ENCODE peak calls at places on chromosomes 1 and 21, in eight cellular contexts. One of them, this sample, is unnamed.

GRCh38 chr21:20311388-20311787 is 686.8 kb upstream of the NCAM2 start:
- DNase-seq in NB4: peak
- DNase-seq in stimulated activated effector memory CD8-positive, alpha-beta T cell treated with anti-CD3 and anti-CD28 coated beads, Interleukin-12 subunit alpha, Interleukin-12 subunit beta, amount 100 ng/mL, for 72 hours: no peak
- DNase-seq in NCI-H774: no peak
- DNase-seq in C1 segment of cervical spinal cord: no peak
- DNase-seq in GM20000: no peak
- DNase-seq in NCI-H1105 treated with DMSO at 0.1 percent for 48 hours: no peak
- DNase-seq in astrocyte of the hippocampus: no peak
- DNase-seq in this sample: no peak

GRCh38 chr1:205800470-205800869 is 12.5 kb downstream of the SLC41A1 start:
- DNase-seq in NB4: no peak
- DNase-seq in stimulated activated effector memory CD8-positive, alpha-beta T cell treated with anti-CD3 and anti-CD28 coated beads, Interleukin-12 subunit alpha, Interleukin-12 subunit beta, amount 100 ng/mL, for 72 hours: no peak
- DNase-seq in NCI-H774: no peak
- DNase-seq in C1 segment of cervical spinal cord: no peak
- DNase-seq in GM20000: no peak
- DNase-seq in NCI-H1105 treated with DMSO at 0.1 percent for 48 hours: no peak
- DNase-seq in astrocyte of the hippocampus: no peak
- DNase-seq in this sample: no peak

GRCh38 chr1:209803568-209803967 is 2.4 kb downstream of the IRF6 start:
- DNase-seq in NB4: no peak
- DNase-seq in stimulated activated effector memory CD8-positive, alpha-beta T cell treated with anti-CD3 and anti-CD28 coated beads, Interleukin-12 subunit alpha, Interleukin-12 subunit beta, amount 100 ng/mL, for 72 hours: no peak
- DNase-seq in NCI-H774: no peak
- DNase-seq in C1 segment of cervical spinal cord: no peak
- DNase-seq in GM20000: no peak
- DNase-seq in NCI-H1105 treated with DMSO at 0.1 percent for 48 hours: no peak
- DNase-seq in astrocyte of the hippocampus: no peak
- DNase-seq in this sample: no peak

GRCh38 chr1:63142001-63142400 is 180.4 kb upstream of the FOXD3 start:
- DNase-seq in NB4: no peak
- DNase-seq in stimulated activated effector memory CD8-positive, alpha-beta T cell treated with anti-CD3 and anti-CD28 coated beads, Interleukin-12 subunit alpha, Interleukin-12 subunit beta, amount 100 ng/mL, for 72 hours: no peak
- DNase-seq in NCI-H774: no peak
- DNase-seq in C1 segment of cervical spinal cord: no peak
- DNase-seq in GM20000: no peak
- DNase-seq in NCI-H1105 treated with DMSO at 0.1 percent for 48 hours: no peak
- DNase-seq in astrocyte of the hippocampus: no peak
- DNase-seq in this sample: no peak

GRCh38 chr1:183198463-183198862 is 12.4 kb downstream of the LAMC2 start:
- DNase-seq in NB4: peak
- DNase-seq in stimulated activated effector memory CD8-positive, alpha-beta T cell treated with anti-CD3 and anti-CD28 coated beads, Interleukin-12 subunit alpha, Interleukin-12 subunit beta, amount 100 ng/mL, for 72 hours: no peak
- DNase-seq in NCI-H774: no peak
- DNase-seq in C1 segment of cervical spinal cord: no peak
- DNase-seq in GM20000: no peak
- DNase-seq in NCI-H1105 treated with DMSO at 0.1 percent for 48 hours: no peak
- DNase-seq in astrocyte of the hippocampus: peak
- DNase-seq in this sample: no peak

GRCh38 chr21:27126140-27126539 is 159.3 kb upstream of the ADAMTS5 start:
- DNase-seq in NB4: no peak
- DNase-seq in stimulated activated effector memory CD8-positive, alpha-beta T cell treated with anti-CD3 and anti-CD28 coated beads, Interleukin-12 subunit alpha, Interleukin-12 subunit beta, amount 100 ng/mL, for 72 hours: no peak
- DNase-seq in NCI-H774: no peak
- DNase-seq in C1 segment of cervical spinal cord: no peak
- DNase-seq in GM20000: no peak
- DNase-seq in NCI-H1105 treated with DMSO at 0.1 percent for 48 hours: no peak
- DNase-seq in astrocyte of the hippocampus: no peak
- DNase-seq in this sample: no peak

GRCh38 chr1:2867087-2867425 is 65.6 kb upstream of the TTC34 start:
- DNase-seq in NB4: no peak
- DNase-seq in stimulated activated effector memory CD8-positive, alpha-beta T cell treated with anti-CD3 and anti-CD28 coated beads, Interleukin-12 subunit alpha, Interleukin-12 subunit beta, amount 100 ng/mL, for 72 hours: no peak
- DNase-seq in NCI-H774: no peak
- DNase-seq in C1 segment of cervical spinal cord: no peak
- DNase-seq in GM20000: no peak
- DNase-seq in NCI-H1105 treated with DMSO at 0.1 percent for 48 hours: no peak
- DNase-seq in astrocyte of the hippocampus: no peak
- DNase-seq in this sample: no peak

GRCh38 chr1:59673575-59674467 is 140.9 kb upstream of the HOOK1 start:
- DNase-seq in NB4: no peak
- DNase-seq in stimulated activated effector memory CD8-positive, alpha-beta T cell treated with anti-CD3 and anti-CD28 coated beads, Interleukin-12 subunit alpha, Interleukin-12 subunit beta, amount 100 ng/mL, for 72 hours: no peak
- DNase-seq in NCI-H774: no peak
- DNase-seq in C1 segment of cervical spinal cord: no peak
- DNase-seq in GM20000: no peak
- DNase-seq in NCI-H1105 treated with DMSO at 0.1 percent for 48 hours: no peak
- DNase-seq in astrocyte of the hippocampus: no peak
- DNase-seq in this sample: no peak

GRCh38 chr1:45722809-45723208 is 27.6 kb downstream of the IPP start:
- DNase-seq in NB4: peak
- DNase-seq in stimulated activated effector memory CD8-positive, alpha-beta T cell treated with anti-CD3 and anti-CD28 coated beads, Interleukin-12 subunit alpha, Interleukin-12 subunit beta, amount 100 ng/mL, for 72 hours: no peak
- DNase-seq in NCI-H774: no peak
- DNase-seq in C1 segment of cervical spinal cord: no peak
- DNase-seq in GM20000: no peak
- DNase-seq in NCI-H1105 treated with DMSO at 0.1 percent for 48 hours: no peak
- DNase-seq in astrocyte of the hippocampus: no peak
- DNase-seq in this sample: no peak

GRCh38 chr21:46211786-46212720 is 16.5 kb downstream of the LSS start:
- DNase-seq in NB4: no peak
- DNase-seq in stimulated activated effector memory CD8-positive, alpha-beta T cell treated with anti-CD3 and anti-CD28 coated beads, Interleukin-12 subunit alpha, Interleukin-12 subunit beta, amount 100 ng/mL, for 72 hours: no peak
- DNase-seq in NCI-H774: no peak
- DNase-seq in C1 segment of cervical spinal cord: no peak
- DNase-seq in GM20000: no peak
- DNase-seq in NCI-H1105 treated with DMSO at 0.1 percent for 48 hours: no peak
- DNase-seq in astrocyte of the hippocampus: no peak
- DNase-seq in this sample: no peak

GRCh38 chr1:44828841-44829440 is 14.1 kb downstream of the PTCH2 start:
- DNase-seq in NB4: no peak
- DNase-seq in stimulated activated effector memory CD8-positive, alpha-beta T cell treated with anti-CD3 and anti-CD28 coated beads, Interleukin-12 subunit alpha, Interleukin-12 subunit beta, amount 100 ng/mL, for 72 hours: no peak
- DNase-seq in NCI-H774: no peak
- DNase-seq in C1 segment of cervical spinal cord: no peak
- DNase-seq in GM20000: no peak
- DNase-seq in NCI-H1105 treated with DMSO at 0.1 percent for 48 hours: no peak
- DNase-seq in astrocyte of the hippocampus: no peak
- DNase-seq in this sample: no peak